ENCODE peak calls at places on chromosomes 3 and 15, in six cellular contexts. F is nucleus accumbens; W is lower leg skin; V is AG08395; T is activated CD8-positive, alpha-beta T cell treated with anti-CD3 and anti-CD28 coated beads for 36 hours; H is activated T-helper 9 cell treated with anti-CD3 and anti-CD28 coated beads, Interleukin-2, amount 50 U/mL, for 16 hours. A is an unnamed sample.

GRCh38 chr3:185760550-185760949 is 64.3 kb downstream of the IGF2BP2 start:
- DNase-seq in F (no peak), W (no peak), V (peak), T (no peak), H (no peak), A (no peak)

GRCh38 chr3:187064210-187065115 is 74.8 kb downstream of the RPL39L start:
- DNase-seq in F (no peak), W (no peak), V (peak), T (no peak), H (no peak), A (peak)

GRCh38 chr15:67399925-67400324 is 121.0 kb upstream of the C15orf61 start:
- DNase-seq in F (no peak), W (no peak), V (no peak), T (no peak), H (no peak), A (no peak)

GRCh38 chr3:144241381-144241780 is 269.8 kb downstream of the DIPK2A start:
- DNase-seq in F (no peak), W (no peak), V (no peak), T (no peak), H (no peak), A (no peak)

GRCh38 chr3:119401502-119402440 is 61.6 kb downstream of the TMEM39A start:
- DNase-seq in F (no peak), W (no peak), V (no peak), T (no peak), H (no peak), A (no peak)

GRCh38 chr15:69820819-69821218 is 276.9 kb downstream of the TLE3 start:
- DNase-seq in F (no peak), W (no peak), V (no peak), T (no peak), H (no peak), A (no peak)

GRCh38 chr3:156551746-156552145 is 3.2 kb downstream of the SSR3 start:
- DNase-seq in F (no peak), W (no peak), V (peak), T (no peak), H (no peak), A (peak)

GRCh38 chr3:464255-464654 is 267.7 kb downstream of the CHL1 start:
- DNase-seq in F (no peak), W (no peak), V (no peak), T (no peak), H (no peak), A (no peak)

GRCh38 chr3:127275287-127275781 is 12.5 kb downstream of the PRR20G start:
- DNase-seq in F (no peak), W (no peak), V (peak), T (no peak), H (no peak), A (peak)

GRCh38 chr15:63906266-63906584 is 72.5 kb upstream of the HERC1 start:
- DNase-seq in F (no peak), W (no peak), V (no peak), T (no peak), H (no peak), A (no peak)

GRCh38 chr3:86051058-86051457 is 939.9 kb downstream of the VGLL3 start:
- DNase-seq in F (no peak), W (no peak), V (no peak), T (no peak), H (no peak), A (no peak)

GRCh38 chr15:99721896-99722295 is 11.3 kb downstream of the LYSMD4 start:
- DNase-seq in F (no peak), W (no peak), V (no peak), T (no peak), H (no peak), A (peak)

GRCh38 chr15:74826372-74826819 is at the start of gene CPLX3:
- DNase-seq in F (peak), W (no peak), V (peak), T (peak), H (peak), A (peak)

GRCh38 chr3:121165397-121165837 is 257.4 kb downstream of the STXBP5L start:
- DNase-seq in F (no peak), W (no peak), V (no peak), T (no peak), H (no peak), A (no peak)

GRCh38 chr15:77625376-77625775 is 7.3 kb downstream of the LINGO1 start:
- DNase-seq in F (no peak), W (no peak), V (no peak), T (no peak), H (no peak), A (no peak)

GRCh38 chr3:138172625-138173024 is 2.1 kb downstream of the DBR1 start:
- DNase-seq in F (no peak), W (no peak), V (no peak), T (no peak), H (no peak), A (no peak)

GRCh38 chr3:3772920-3773319 is 26.3 kb upstream of the LRRN1 start:
- DNase-seq in F (no peak), W (no peak), V (no peak), T (no peak), H (no peak), A (no peak)

GRCh38 chr15:41734079-41734478 is 40.2 kb upstream of the MAPKBP1 start:
- DNase-seq in F (no peak), W (no peak), V (no peak), T (no peak), H (no peak), A (no peak)

GRCh38 chr3:33044676-33045075 is 52.3 kb downstream of the GLB1 start:
- DNase-seq in F (no peak), W (no peak), V (no peak), T (no peak), H (no peak), A (no peak)

GRCh38 chr15:71386448-71387236 is 271.4 kb downstream of the THSD4 start:
- DNase-seq in F (no peak), W (no peak), V (no peak), T (no peak), H (no peak), A (no peak)

GRCh38 chr3:32140943-32141342 is 34.5 kb downstream of the GPD1L start:
- DNase-seq in F (no peak), W (no peak), V (no peak), T (no peak), H (no peak), A (no peak)

GRCh38 chr15:38129531-38130199 is 123.0 kb upstream of the SPRED1 start:
- DNase-seq in F (peak), W (peak), V (peak), T (peak), H (no peak), A (peak)

GRCh38 chr15:65085990-65086679 is 9.6 kb downstream of the KBTBD13 start:
- DNase-seq in F (no peak), W (no peak), V (peak), T (peak), H (no peak), A (peak)

GRCh38 chr3:172904817-172905479 is 154.4 kb downstream of the ECT2 start:
- DNase-seq in F (no peak), W (no peak), V (no peak), T (no peak), H (no peak), A (no peak)

GRCh38 chr15:84793431-84793830 is 23.7 kb upstream of the ALPK3 start:
- DNase-seq in F (no peak), W (no peak), V (no peak), T (no peak), H (no peak), A (no peak)

GRCh38 chr3:178568152-178568753 is 32.0 kb downstream of the KCNMB2 start:
- DNase-seq in F (no peak), W (no peak), V (no peak), T (no peak), H (no peak), A (no peak)

GRCh38 chr3:113278599-113278955 is 67.2 kb downstream of the BOC start:
- DNase-seq in F (no peak), W (no peak), V (no peak), T (no peak), H (no peak), A (no peak)

GRCh38 chr15:39538936-39539335 is 41.9 kb upstream of the THBS1 start:
- DNase-seq in F (no peak), W (no peak), V (no peak), T (no peak), H (no peak), A (no peak)

GRCh38 chr3:134545818-134546217 is 60.0 kb downstream of the CEP63 start:
- DNase-seq in F (no peak), W (no peak), V (no peak), T (no peak), H (no peak), A (no peak)

GRCh38 chr3:136753112-136753939 is 1.1 kb upstream of the STAG1 start:
- DNase-seq in F (no peak), W (no peak), V (no peak), T (no peak), H (no peak), A (no peak)

GRCh38 chr3:31232049-31233040 is 300.4 kb upstream of the STT3B start:
- DNase-seq in F (no peak), W (no peak), V (no peak), T (no peak), H (no peak), A (no peak)

GRCh38 chr3:157274644-157275137 is 114.7 kb upstream of the CCNL1 start:
- DNase-seq in F (no peak), W (no peak), V (no peak), T (no peak), H (no peak), A (peak)

GRCh38 chr3:42936157-42936981 is 30.4 kb downstream of the ZNF662 start:
- DNase-seq in F (peak), W (peak), V (peak), T (peak), H (no peak), A (peak)

GRCh38 chr3:192861972-192862371 is 55.7 kb downstream of the MB21D2 start:
- DNase-seq in F (no peak), W (no peak), V (no peak), T (no peak), H (no peak), A (no peak)

GRCh38 chr3:53422954-53423708 is 71.3 kb upstream of the CACNA1D start:
- DNase-seq in F (no peak), W (no peak), V (no peak), T (no peak), H (no peak), A (no peak)

GRCh38 chr3:140363801-140364200 is 314.1 kb upstream of the TRIM42 start:
- DNase-seq in F (no peak), W (peak), V (no peak), T (peak), H (no peak), A (peak)

GRCh38 chr3:12705981-12706380 is 42.1 kb upstream of the RAF1 start:
- DNase-seq in F (no peak), W (no peak), V (peak), T (no peak), H (no peak), A (no peak)

GRCh38 chr3:131960324-131960723 is 74.5 kb downstream of the CPNE4 start:
- DNase-seq in F (no peak), W (no peak), V (no peak), T (no peak), H (no peak), A (no peak)

A was measured in RWPE1.